ENCODE peak calls at places on chromosomes 11 and 22, in five cellular contexts. U is fibroblast of the aortic adventitia; E is body of pancreas; P is AG10803; Q is activated CD8-positive, alpha-beta T cell treated with anti-CD3 and anti-CD28 coated beads for 36 hours. F is an unnamed sample.

GRCh38 chr11:77154381-77155081 is 26.5 kb downstream of the MYO7A start:
- DNase-seq in U (no peak), E (peak), P (no peak), Q (no peak), F (no peak)

GRCh38 chr11:124429599-124429998 is 4.9 kb upstream of the OR8B4 start:
- DNase-seq in Q (no peak), P (no peak), U (no peak), E (no peak), F (no peak)

GRCh38 chr11:69972351-69972802 is 105.7 kb upstream of the ANO1 start:
- DNase-seq in E (no peak), Q (peak), U (no peak), P (no peak), F (peak)

GRCh38 chr22:49968313-49968830 is 7.8 kb downstream of the PIM3 start:
- DNase-seq in E (peak), Q (no peak), P (no peak), U (no peak), F (no peak)

GRCh38 chr22:37163618-37164534 is 14.2 kb upstream of the IL2RB start:
- DNase-seq in Q (peak), U (no peak), P (no peak), E (no peak), F (peak)

GRCh38 chr22:31540966-31541365 is 44.6 kb downstream of the SFI1 start:
- DNase-seq in Q (peak), U (no peak), P (no peak), E (no peak), F (no peak)

GRCh38 chr11:131687291-131688055 is 317.1 kb downstream of the NTM start:
- DNase-seq in E (no peak), Q (no peak), U (no peak), P (no peak), F (no peak)

GRCh38 chr22:33476716-33477115 is 418.5 kb upstream of the SYN3 start:
- DNase-seq in U (no peak), Q (no peak), E (no peak), P (peak), F (peak)

GRCh38 chr11:131118247-131118646 is 202.0 kb upstream of the SNX19 start:
- DNase-seq in Q (no peak), P (no peak), E (no peak), U (no peak), F (no peak)

GRCh38 chr11:112525270-112525669 is 264.6 kb upstream of the PLET1 start:
- DNase-seq in P (peak), E (peak), U (peak), Q (no peak), F (no peak)

GRCh38 chr11:77322926-77323590 is 21.6 kb upstream of the GDPD4 start:
- DNase-seq in P (peak), U (peak), Q (no peak), E (no peak), F (no peak)

GRCh38 chr11:121890377-121890776 is 225.6 kb downstream of the BLID start:
- DNase-seq in P (peak), Q (no peak), U (peak), E (no peak), F (no peak)

DNA sequence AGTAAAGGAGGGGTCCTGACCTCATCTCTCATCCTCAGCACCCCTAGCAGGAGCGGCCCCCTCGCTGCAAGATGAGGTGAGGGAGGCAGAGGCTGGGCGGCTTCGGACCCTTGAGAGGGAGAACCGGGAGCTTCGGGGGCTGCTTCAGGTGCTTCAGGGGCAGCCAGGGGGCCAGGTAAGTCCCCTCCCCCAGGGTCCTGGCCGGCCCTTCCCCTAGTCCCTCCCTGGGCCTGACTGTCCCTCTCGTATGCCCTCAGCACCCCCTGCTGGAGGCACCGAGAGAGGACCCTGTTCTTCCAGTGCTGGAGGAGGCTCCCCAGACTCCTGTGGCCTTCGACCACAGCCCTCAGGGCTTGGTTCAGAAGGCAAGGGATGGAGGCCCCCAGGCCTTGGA is 3.7 kb downstream of the CCDC88B start:
- DNase-seq in E (no peak), Q (peak), P (no peak), U (no peak), F (no peak)
- TF ChIP-seq CTCF in E (no peak), Q (peak), P (peak), U (peak), F (peak)

GRCh38 chr11:114027941-114028340 is 31.6 kb upstream of the ZBTB16 start:
- DNase-seq in U (no peak), E (no peak), P (no peak), Q (no peak), F (no peak)
- TF ChIP-seq CTCF in U (no peak), E (no peak), P (no peak), Q (no peak), F (no peak)

DNA sequence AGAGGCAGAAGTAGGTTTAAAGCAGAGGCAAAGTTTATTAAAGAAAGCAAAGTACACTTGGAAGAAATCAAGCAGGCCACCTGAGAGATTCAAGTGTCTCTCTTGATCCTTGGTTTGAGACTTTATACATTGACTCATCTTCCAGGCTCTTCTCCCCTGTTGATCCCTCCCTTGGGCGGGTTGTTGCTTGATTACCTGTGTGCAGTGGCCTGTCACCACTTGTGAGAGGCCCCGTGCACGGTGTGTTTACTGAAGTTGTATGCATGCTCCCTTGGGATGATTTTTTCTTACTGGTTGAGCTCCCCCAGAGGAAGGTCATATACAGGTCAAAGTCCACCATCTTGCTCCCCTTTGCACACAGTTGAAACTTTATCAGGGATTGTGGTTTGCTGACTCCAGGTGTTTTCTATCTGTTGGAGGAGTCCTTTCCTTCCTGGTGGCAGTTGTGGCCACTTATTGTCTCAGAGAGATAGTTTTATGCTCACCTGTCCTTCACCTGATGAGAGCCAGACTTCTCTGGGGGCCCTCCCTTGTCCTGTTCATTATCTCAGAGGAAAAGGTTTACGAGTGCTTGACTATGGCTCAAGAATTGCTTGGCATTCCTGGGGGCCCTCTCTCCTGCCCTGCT is 16.3 kb upstream of the RBMXL2 start:
- DNase-seq in E (no peak), U (no peak), P (no peak), Q (no peak), F (no peak)
- TF ChIP-seq CTCF in E (no peak), U (no peak), P (no peak), Q (no peak), F (no peak)

GRCh38 chr22:47448231-47449035 is 686.0 kb downstream of the TBC1D22A start:
- DNase-seq in E (no peak), U (no peak), P (no peak), Q (no peak), F (no peak)

GRCh38 chr22:47449508-47450270 is 687.2 kb downstream of the TBC1D22A start:
- DNase-seq in P (no peak), Q (no peak), E (no peak), U (no peak), F (no peak)

GRCh38 chr22:47453049-47453448 is 690.6 kb downstream of the TBC1D22A start:
- DNase-seq in Q (no peak), P (no peak), U (no peak), E (no peak), F (no peak)

GRCh38 chr22:47450876-47451475 is 688.5 kb downstream of the TBC1D22A start:
- DNase-seq in Q (no peak), E (no peak), U (no peak), P (no peak), F (no peak)

DNA sequence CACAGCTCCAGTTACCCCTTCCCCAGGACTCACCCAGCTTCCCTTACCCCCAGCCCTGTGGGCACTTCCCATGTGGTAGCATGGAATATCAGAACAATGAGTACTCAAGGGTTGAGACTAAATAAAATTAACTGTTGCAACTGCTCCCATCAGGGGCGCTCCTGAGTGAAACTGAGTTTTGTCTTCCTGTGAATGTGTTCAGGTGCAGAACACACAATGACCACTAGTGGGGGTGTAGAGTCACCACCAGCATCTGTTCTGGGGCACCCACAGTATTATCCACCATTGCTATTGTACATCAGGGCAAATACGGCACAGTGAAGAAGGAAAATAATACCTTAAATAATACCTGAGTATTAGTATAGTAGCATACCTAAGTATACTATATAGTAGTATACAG is 689.7 kb downstream of the TBC1D22A start:
- DNase-seq in Q (peak), P (no peak), E (no peak), U (no peak), F (no peak)
- TF ChIP-seq CTCF in Q (peak), P (peak), E (no peak), U (no peak), F (peak)

GRCh38 chr11:134818531-134818930 is 406.5 kb upstream of the B3GAT1 start:
- DNase-seq in Q (no peak), P (no peak), E (no peak), U (no peak), F (no peak)

GRCh38 chr11:134822930-134823329 is 410.9 kb upstream of the B3GAT1 start:
- DNase-seq in E (no peak), U (no peak), Q (no peak), P (no peak), F (no peak)

GRCh38 chr11:134815404-134815803 is 403.4 kb upstream of the B3GAT1 start:
- DNase-seq in P (no peak), Q (no peak), E (no peak), U (no peak), F (no peak)

GRCh38 chr11:134821422-134821821 is 409.4 kb upstream of the B3GAT1 start:
- DNase-seq in U (no peak), P (no peak), E (no peak), Q (no peak), F (no peak)

GRCh38 chr11:134819026-134819425 is 407.0 kb upstream of the B3GAT1 start:
- DNase-seq in Q (no peak), P (no peak), U (no peak), E (no peak), F (no peak)
- TF ChIP-seq CTCF in Q (no peak), P (no peak), U (no peak), E (no peak), F (peak)

GRCh38 chr11:8318536-8318935 is 54.9 kb upstream of the LMO1 start:
- DNase-seq in E (no peak), Q (peak), P (no peak), U (no peak), F (no peak)
- TF ChIP-seq CTCF in E (no peak), Q (no peak), P (no peak), U (no peak), F (peak)